ENCODE peak calls at places on chromosomes 6 and 20, in ten cellular contexts. W is stimulated activated CD4-positive, alpha-beta T cell treated with anti-CD3 and anti-CD28 coated beads, Interleukin-4, amount 100 ng/mL, for 4 hours; R is dermis blood vessel endothelial cell; U is GM06990; Y is activated CD4-positive, alpha-beta T cell treated with anti-CD3 and anti-CD28 coated beads, Interleukin-2, amount 10 ng/mL, durations not matched to agents 7 days and 5 days; E is NCI-H524; K is HTR-8/SVneo; N is mucosa of gallbladder; O is left cardiac atrium; M is H4. V is an unnamed sample.

GRCh38 chr20:34922654-34923381 is 32.8 kb downstream of the GSS start:
- DNase-seq in M (peak; percentile 31), K (peak; percentile 86), N (peak; percentile 74), Y (no peak), E (no peak), W (no peak), O (no peak), R (no peak), U (no peak), V (no peak)

GRCh38 chr6:79789843-79790242 is 157.5 kb downstream of the ELOVL4 start:
- DNase-seq in Y (no peak), K (no peak), U (no peak), W (no peak), E (no peak), M (no peak), N (no peak), R (no peak), O (no peak), V (no peak)

GRCh38 chr6:152637422-152638047 is 373 bp upstream of the SYNE1 start:
- DNase-seq in M (no peak), E (no peak), U (no peak), K (no peak), W (no peak), R (no peak), N (no peak), Y (no peak), O (no peak), V (no peak)

GRCh38 chr20:10531848-10532247 is 96.7 kb downstream of the SLX4IP start:
- DNase-seq in E (no peak), K (no peak), Y (no peak), W (no peak), N (no peak), M (no peak), U (no peak), R (no peak), O (no peak), V (no peak)

GRCh38 chr6:160093061-160093460 is 28.6 kb upstream of the SLC22A1 start:
- DNase-seq in Y (no peak), M (no peak), R (no peak), E (no peak), U (no peak), K (no peak), N (no peak), W (no peak), O (no peak), V (no peak)

GRCh38 chr6:170236131-170236851 is 54.6 kb downstream of the DLL1 start:
- DNase-seq in O (no peak), K (no peak), Y (no peak), N (no peak), R (no peak), E (no peak), U (no peak), M (no peak), W (no peak), V (no peak)

GRCh38 chr6:40856271-40856670 is 182.8 kb downstream of the UNC5CL start:
- DNase-seq in E (no peak), K (no peak), Y (no peak), W (no peak), N (no peak), O (no peak), U (no peak), M (no peak), R (no peak), V (no peak)

GRCh38 chr6:31476515-31477139 is 21.3 kb upstream of the MICB start:
- DNase-seq in W (no peak), N (no peak), K (no peak), U (no peak), E (no peak), M (no peak), O (no peak), Y (peak; percentile 5), R (no peak), V (no peak)

GRCh38 chr20:37407117-37407566 is 61.2 kb downstream of the SRC start:
- DNase-seq in O (no peak), R (no peak), E (no peak), U (no peak), W (no peak), N (no peak), M (no peak), K (no peak), Y (no peak), V (no peak)

GRCh38 chr6:6997282-6998193 is 110.2 kb upstream of the RREB1 start:
- DNase-seq in R (no peak), Y (no peak), E (no peak), K (no peak), N (peak; percentile 41), U (no peak), M (no peak), W (no peak), O (no peak), V (peak; percentile 32)

GRCh38 chr6:113050010-113050893 is 703.1 kb downstream of the RFPL4B start:
- DNase-seq in K (no peak), O (no peak), U (no peak), E (no peak), N (no peak), W (no peak), R (peak; percentile 89), Y (no peak), M (no peak), V (no peak)

GRCh38 chr20:53748176-53748575 is 154.5 kb upstream of the ZNF217 start:
- DNase-seq in N (no peak), U (no peak), Y (no peak), M (no peak), R (no peak), K (no peak), W (no peak), E (no peak), O (no peak), V (no peak)

GRCh38 chr6:45591816-45592359 is 214.2 kb upstream of the SUPT3H start:
- DNase-seq in R (no peak), E (no peak), U (no peak), K (no peak), W (no peak), Y (no peak), M (no peak), O (no peak), N (no peak), V (no peak)

GRCh38 chr6:106084106-106084963 is 1.8 kb upstream of the PRDM1 start:
- DNase-seq in W (no peak), U (peak; percentile 52), O (no peak), K (peak; percentile 31), N (no peak), R (peak; percentile 75), Y (no peak), M (peak; percentile 78), E (peak; percentile 46), V (peak; percentile 91)

V was measured in WERI-Rb-1.